ENCODE peak calls at places on chromosome 11, in nine cellular contexts. One of them, this sample, is unnamed.

GRCh38 chr11:131488208-131488607 is 117.8 kb downstream of the NTM start:
- DNase-seq in GM23338: no peak
- DNase-seq in lower lobe of right lung: no peak
- DNase-seq in upper lobe of right lung: no peak
- DNase-seq in fibroblast of lung: no peak
- DNase-seq in psoas muscle: no peak
- DNase-seq in mesendoderm: no peak
- DNase-seq in H9: no peak
- DNase-seq in prostate gland: no peak
- DNase-seq in this sample: peak; percentile 96

GRCh38 chr11:24253237-24253760 is 243.6 kb upstream of the LUZP2 start:
- DNase-seq in GM23338: no peak
- DNase-seq in lower lobe of right lung: no peak
- DNase-seq in upper lobe of right lung: no peak
- DNase-seq in fibroblast of lung: no peak
- DNase-seq in psoas muscle: no peak
- DNase-seq in mesendoderm: no peak
- DNase-seq in H9: no peak
- DNase-seq in prostate gland: no peak
- DNase-seq in this sample: no peak

GRCh38 chr11:62588966-62589637 is 2.2 kb downstream of the TUT1 start:
- DNase-seq in GM23338: peak; percentile 55
- DNase-seq in lower lobe of right lung: no peak
- DNase-seq in upper lobe of right lung: no peak
- DNase-seq in fibroblast of lung: no peak
- DNase-seq in psoas muscle: peak; percentile 35
- DNase-seq in mesendoderm: peak; percentile 40
- DNase-seq in H9: no peak
- DNase-seq in prostate gland: no peak
- DNase-seq in this sample: no peak

GRCh38 chr11:18775492-18776292 is 15.9 kb downstream of the PTPN5 start:
- DNase-seq in GM23338: peak; percentile 92
- DNase-seq in lower lobe of right lung: peak; percentile 72
- DNase-seq in upper lobe of right lung: peak; percentile 84
- DNase-seq in fibroblast of lung: no peak
- DNase-seq in psoas muscle: peak; percentile 64
- DNase-seq in mesendoderm: peak; percentile 79
- DNase-seq in H9: peak; percentile 82
- DNase-seq in prostate gland: peak; percentile 57
- DNase-seq in this sample: peak; percentile 69

GRCh38 chr11:13076961-13077360 is 67.8 kb downstream of the RASSF10 start:
- DNase-seq in GM23338: no peak
- DNase-seq in lower lobe of right lung: no peak
- DNase-seq in upper lobe of right lung: no peak
- DNase-seq in fibroblast of lung: no peak
- DNase-seq in psoas muscle: no peak
- DNase-seq in mesendoderm: no peak
- DNase-seq in H9: no peak
- DNase-seq in prostate gland: no peak
- DNase-seq in this sample: no peak

GRCh38 chr11:65452806-65453490 is 30.4 kb downstream of the NEAT1 start:
- DNase-seq in GM23338: no peak
- DNase-seq in lower lobe of right lung: no peak
- DNase-seq in upper lobe of right lung: no peak
- DNase-seq in fibroblast of lung: peak; percentile 81
- DNase-seq in psoas muscle: peak; percentile 66
- DNase-seq in mesendoderm: no peak
- DNase-seq in H9: no peak
- DNase-seq in prostate gland: no peak
- DNase-seq in this sample: no peak

GRCh38 chr11:88421530-88421929 is 84.0 kb upstream of the CTSC start:
- DNase-seq in GM23338: peak; percentile 32
- DNase-seq in lower lobe of right lung: no peak
- DNase-seq in upper lobe of right lung: no peak
- DNase-seq in fibroblast of lung: peak; percentile 56
- DNase-seq in psoas muscle: no peak
- DNase-seq in mesendoderm: peak; percentile 60
- DNase-seq in H9: no peak
- DNase-seq in prostate gland: no peak
- DNase-seq in this sample: peak; percentile 28

GRCh38 chr11:13308704-13309103 is 31.1 kb downstream of the BMAL1 start:
- DNase-seq in GM23338: no peak
- DNase-seq in lower lobe of right lung: no peak
- DNase-seq in upper lobe of right lung: no peak
- DNase-seq in fibroblast of lung: no peak
- DNase-seq in psoas muscle: no peak
- DNase-seq in mesendoderm: no peak
- DNase-seq in H9: no peak
- DNase-seq in prostate gland: no peak
- DNase-seq in this sample: no peak

GRCh38 chr11:43486141-43486540 is 127.4 kb downstream of the TTC17 start:
- DNase-seq in GM23338: no peak
- DNase-seq in lower lobe of right lung: no peak
- DNase-seq in upper lobe of right lung: no peak
- DNase-seq in fibroblast of lung: peak; percentile 24
- DNase-seq in psoas muscle: no peak
- DNase-seq in mesendoderm: no peak
- DNase-seq in H9: no peak
- DNase-seq in prostate gland: no peak
- DNase-seq in this sample: no peak

DNA sequence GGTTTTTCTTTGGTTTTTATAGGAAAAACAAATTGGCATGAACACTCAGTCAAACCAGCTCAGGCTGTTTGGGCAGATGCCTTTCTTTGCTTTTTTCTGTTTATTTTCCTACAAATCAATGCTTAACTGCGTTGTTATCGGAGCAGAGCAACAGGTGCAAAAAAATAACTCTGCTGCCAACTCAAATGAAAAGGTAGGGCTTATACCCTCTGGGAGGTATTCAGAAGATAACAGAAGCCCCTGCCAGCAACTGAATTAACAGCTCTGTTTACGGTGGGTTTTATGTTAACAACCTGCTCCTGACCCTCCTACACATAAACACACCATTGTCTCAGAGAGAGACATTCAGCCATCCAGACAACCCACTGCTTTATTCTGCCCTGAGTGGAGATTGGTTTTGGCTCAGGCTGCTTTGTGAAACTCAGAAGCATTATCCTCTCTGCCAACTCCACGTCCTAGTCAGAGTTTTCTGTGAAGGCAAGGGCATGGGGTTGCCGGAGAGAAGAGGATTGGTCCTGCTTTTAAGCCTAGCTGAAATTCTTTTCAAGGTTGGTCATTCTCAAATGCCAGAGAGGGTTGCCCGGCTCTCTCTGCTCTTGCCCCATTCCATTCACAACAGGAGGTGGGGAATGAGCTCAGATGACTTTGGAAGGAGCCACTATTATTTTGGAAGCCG is 11.3 kb downstream of the EHF start:
- DNase-seq in GM23338: no peak
- DNase-seq in lower lobe of right lung: no peak
- DNase-seq in upper lobe of right lung: no peak
- DNase-seq in fibroblast of lung: no peak
- DNase-seq in psoas muscle: peak; percentile 64
- DNase-seq in mesendoderm: peak; percentile 70
- DNase-seq in H9: no peak
- DNase-seq in prostate gland: peak; percentile 76
- DNase-seq in this sample: no peak
- H3K27ac ChIP-seq in GM23338: no peak overlapping the region
- H3K27ac ChIP-seq in lower lobe of right lung: peak overlapping the region; percentile 68
- H3K27ac ChIP-seq in upper lobe of right lung: peak overlapping the region; percentile 55
- H3K27ac ChIP-seq in fibroblast of lung: no peak overlapping the region
- H3K27ac ChIP-seq in psoas muscle: peak overlapping the region; percentile 33
- H3K27ac ChIP-seq in mesendoderm: no peak overlapping the region
- H3K27ac ChIP-seq in H9: no peak overlapping the region
- H3K27ac ChIP-seq in prostate gland: peak overlapping the region; percentile 79
- H3K27ac ChIP-seq in this sample: peak overlapping the region; percentile 33

DNA sequence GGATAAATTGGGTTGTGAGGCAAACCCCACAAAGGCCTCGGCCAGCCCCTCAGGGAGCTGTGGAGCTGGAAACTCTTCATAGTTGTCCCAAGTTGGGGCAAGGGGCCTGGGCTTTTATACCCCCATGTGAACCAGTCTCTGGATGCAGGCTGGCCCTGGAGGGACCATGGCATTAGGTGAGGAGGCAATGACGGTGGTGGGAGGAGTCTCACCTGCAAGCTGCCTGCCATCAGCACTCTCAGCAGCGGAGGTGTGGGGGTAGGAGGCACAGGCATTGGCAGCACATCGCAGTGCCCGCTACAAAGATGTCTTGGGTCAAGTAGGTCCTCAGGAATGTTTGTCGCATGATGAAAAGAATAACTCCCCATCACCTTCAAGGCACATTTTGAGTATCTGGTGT is 18.2 kb upstream of the TSKU start:
- DNase-seq in GM23338: no peak
- DNase-seq in lower lobe of right lung: no peak
- DNase-seq in upper lobe of right lung: no peak
- DNase-seq in fibroblast of lung: no peak
- DNase-seq in psoas muscle: no peak
- DNase-seq in mesendoderm: no peak
- DNase-seq in H9: no peak
- DNase-seq in prostate gland: no peak
- DNase-seq in this sample: no peak
- H3K4me1 ChIP-seq in GM23338: peaks cover 15% of the 10 kb centered on the region
- H3K4me1 ChIP-seq in lower lobe of right lung: peaks cover 68% of the 10 kb centered on the region
- H3K4me1 ChIP-seq in upper lobe of right lung: peaks cover 47% of the 10 kb centered on the region
- H3K4me1 ChIP-seq in fibroblast of lung: peaks cover 11% of the 10 kb centered on the region
- H3K4me1 ChIP-seq in psoas muscle: peaks cover 12% of the 10 kb centered on the region
- H3K4me1 ChIP-seq in mesendoderm: peaks cover 31% of the 10 kb centered on the region
- H3K4me1 ChIP-seq in H9: peaks cover 2% of the 10 kb centered on the region
- H3K4me1 ChIP-seq in prostate gland: peaks cover 12% of the 10 kb centered on the region
- H3K4me1 ChIP-seq in this sample: peaks cover 14% of the 10 kb centered on the region

GRCh38 chr11:102266111-102266510 is 51.2 kb upstream of the BIRC3 start:
- DNase-seq in GM23338: no peak
- DNase-seq in lower lobe of right lung: no peak
- DNase-seq in upper lobe of right lung: no peak
- DNase-seq in fibroblast of lung: no peak
- DNase-seq in psoas muscle: no peak
- DNase-seq in mesendoderm: no peak
- DNase-seq in H9: no peak
- DNase-seq in prostate gland: no peak
- DNase-seq in this sample: no peak

GRCh38 chr11:102268985-102269470 is 48.3 kb upstream of the BIRC3 start:
- DNase-seq in GM23338: peak; percentile 10
- DNase-seq in lower lobe of right lung: no peak
- DNase-seq in upper lobe of right lung: no peak
- DNase-seq in fibroblast of lung: no peak
- DNase-seq in psoas muscle: no peak
- DNase-seq in mesendoderm: no peak
- DNase-seq in H9: peak; percentile 38
- DNase-seq in prostate gland: no peak
- DNase-seq in this sample: no peak

GRCh38 chr11:102269927-102270326 is 47.4 kb upstream of the BIRC3 start:
- DNase-seq in GM23338: no peak
- DNase-seq in lower lobe of right lung: no peak
- DNase-seq in upper lobe of right lung: no peak
- DNase-seq in fibroblast of lung: peak; percentile 74
- DNase-seq in psoas muscle: no peak
- DNase-seq in mesendoderm: no peak
- DNase-seq in H9: no peak
- DNase-seq in prostate gland: no peak
- DNase-seq in this sample: peak; percentile 23

GRCh38 chr11:102268083-102268984 is 49.0 kb upstream of the BIRC3 start:
- DNase-seq in GM23338: peak; percentile 93
- DNase-seq in lower lobe of right lung: peak; percentile 92
- DNase-seq in upper lobe of right lung: peak; percentile 94
- DNase-seq in fibroblast of lung: peak; percentile 71
- DNase-seq in psoas muscle: peak; percentile 92
- DNase-seq in mesendoderm: peak; percentile 95
- DNase-seq in H9: peak; percentile 97
- DNase-seq in prostate gland: peak; percentile 95
- DNase-seq in this sample: peak; percentile 97

GRCh38 chr11:102267602-102268001 is 49.7 kb upstream of the BIRC3 start:
- DNase-seq in GM23338: no peak
- DNase-seq in lower lobe of right lung: no peak
- DNase-seq in upper lobe of right lung: no peak
- DNase-seq in fibroblast of lung: peak; percentile 82
- DNase-seq in psoas muscle: no peak
- DNase-seq in mesendoderm: no peak
- DNase-seq in H9: no peak
- DNase-seq in prostate gland: peak; percentile 15
- DNase-seq in this sample: peak; percentile 77
- H3K27ac ChIP-seq in GM23338: no peak overlapping the region
- H3K27ac ChIP-seq in lower lobe of right lung: peak overlapping the region; percentile 65
- H3K27ac ChIP-seq in upper lobe of right lung: no peak overlapping the region
- H3K27ac ChIP-seq in fibroblast of lung: peak overlapping the region; percentile 40
- H3K27ac ChIP-seq in psoas muscle: peak overlapping the region; percentile 65
- H3K27ac ChIP-seq in mesendoderm: no peak overlapping the region
- H3K27ac ChIP-seq in H9: no peak overlapping the region
- H3K27ac ChIP-seq in prostate gland: peak overlapping the region; percentile 71
- H3K27ac ChIP-seq in this sample: peak overlapping the region; percentile 35

GRCh38 chr11:71423181-71423790 is 24.9 kb downstream of the DHCR7 start:
- DNase-seq in GM23338: no peak
- DNase-seq in lower lobe of right lung: no peak
- DNase-seq in upper lobe of right lung: no peak
- DNase-seq in fibroblast of lung: no peak
- DNase-seq in psoas muscle: no peak
- DNase-seq in mesendoderm: no peak
- DNase-seq in H9: no peak
- DNase-seq in prostate gland: no peak
- DNase-seq in this sample: no peak

GRCh38 chr11:71414645-71415044 is 33.5 kb downstream of the DHCR7 start:
- DNase-seq in GM23338: no peak
- DNase-seq in lower lobe of right lung: no peak
- DNase-seq in upper lobe of right lung: no peak
- DNase-seq in fibroblast of lung: no peak
- DNase-seq in psoas muscle: no peak
- DNase-seq in mesendoderm: no peak
- DNase-seq in H9: no peak
- DNase-seq in prostate gland: no peak
- DNase-seq in this sample: no peak

GRCh38 chr11:71421392-71421950 is 26.7 kb downstream of the DHCR7 start:
- DNase-seq in GM23338: no peak
- DNase-seq in lower lobe of right lung: no peak
- DNase-seq in upper lobe of right lung: peak; percentile 37
- DNase-seq in fibroblast of lung: no peak
- DNase-seq in psoas muscle: no peak
- DNase-seq in mesendoderm: no peak
- DNase-seq in H9: no peak
- DNase-seq in prostate gland: no peak
- DNase-seq in this sample: no peak

GRCh38 chr11:71420455-71421241 is 27.5 kb downstream of the DHCR7 start:
- DNase-seq in GM23338: peak; percentile 88
- DNase-seq in lower lobe of right lung: no peak
- DNase-seq in upper lobe of right lung: no peak
- DNase-seq in fibroblast of lung: peak; percentile 26
- DNase-seq in psoas muscle: no peak
- DNase-seq in mesendoderm: peak; percentile 69
- DNase-seq in H9: peak; percentile 72
- DNase-seq in prostate gland: peak; percentile 26
- DNase-seq in this sample: peak; percentile 74

DNA sequence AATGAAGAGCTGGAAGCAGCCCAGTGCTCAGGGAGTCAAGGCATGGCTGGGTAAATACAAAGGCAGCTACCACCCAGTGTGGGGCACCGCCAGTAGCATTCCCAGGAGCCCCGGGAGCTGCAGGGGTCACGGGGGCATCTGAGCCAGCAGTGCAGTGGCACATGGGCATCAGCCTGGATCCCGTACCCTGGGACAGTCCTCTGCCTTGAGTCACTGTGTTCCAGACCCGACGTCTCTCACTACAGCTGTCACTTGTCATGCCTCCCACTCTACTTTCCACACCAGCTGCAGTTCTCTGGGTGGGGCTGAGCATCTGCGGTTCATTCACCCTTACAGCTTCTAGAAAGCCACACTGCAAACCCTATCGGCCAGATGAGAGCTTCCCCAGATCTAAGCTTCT is 29.6 kb downstream of the DHCR7 start:
- DNase-seq in GM23338: no peak
- DNase-seq in lower lobe of right lung: no peak
- DNase-seq in upper lobe of right lung: no peak
- DNase-seq in fibroblast of lung: no peak
- DNase-seq in psoas muscle: no peak
- DNase-seq in mesendoderm: no peak
- DNase-seq in H9: no peak
- DNase-seq in prostate gland: no peak
- DNase-seq in this sample: no peak
- H3K4me1 ChIP-seq in GM23338: no peaks in the 10 kb centered on the region
- H3K4me1 ChIP-seq in lower lobe of right lung: no peaks in the 10 kb centered on the region
- H3K4me1 ChIP-seq in upper lobe of right lung: no peaks in the 10 kb centered on the region
- H3K4me1 ChIP-seq in fibroblast of lung: no peaks in the 10 kb centered on the region
- H3K4me1 ChIP-seq in psoas muscle: no peaks in the 10 kb centered on the region
- H3K4me1 ChIP-seq in mesendoderm: no peaks in the 10 kb centered on the region
- H3K4me1 ChIP-seq in H9: no peaks in the 10 kb centered on the region
- H3K4me1 ChIP-seq in prostate gland: no peaks in the 10 kb centered on the region
- H3K4me1 ChIP-seq in this sample: no peaks in the 10 kb centered on the region